ENCODE peak calls at places on chromosome 1, in four cellular contexts. One of them, this sample, is unnamed.

GRCh38 chr1:4046836-4047461 is 146.9 kb upstream of the C1orf174 start:
- DNase-seq in PC-3: no peak
- DNase-seq in heart right ventricle: no peak
- DNase-seq in fibroblast of lung: no peak
- DNase-seq in this sample: no peak

GRCh38 chr1:160978510-160978927 is 23.9 kb upstream of the ITLN2 start:
- DNase-seq in PC-3: peak; percentile 45
- DNase-seq in heart right ventricle: no peak
- DNase-seq in fibroblast of lung: no peak
- DNase-seq in this sample: no peak

GRCh38 chr1:5887436-5888290 is 104.6 kb downstream of the NPHP4 start:
- DNase-seq in fibroblast of lung: no peak
- DNase-seq in PC-3: no peak
- DNase-seq in heart right ventricle: no peak
- DNase-seq in this sample: no peak

GRCh38 chr1:152917794-152918193 is 9.4 kb downstream of the IVL start:
- DNase-seq in fibroblast of lung: no peak
- DNase-seq in heart right ventricle: no peak
- DNase-seq in PC-3: peak; percentile 12
- DNase-seq in this sample: peak; percentile 39

GRCh38 chr1:109877320-109877771 is 33.3 kb upstream of the CSF1 start:
- DNase-seq in heart right ventricle: peak; percentile 68
- DNase-seq in fibroblast of lung: peak; percentile 93
- DNase-seq in PC-3: no peak
- DNase-seq in this sample: peak; percentile 47

GRCh38 chr1:194175251-194175650 is 988.8 kb upstream of the B3GALT2 start:
- DNase-seq in PC-3: no peak
- DNase-seq in fibroblast of lung: no peak
- DNase-seq in heart right ventricle: no peak
- DNase-seq in this sample: no peak

GRCh38 chr1:183632964-183633363 is 2.6 kb downstream of the ARPC5 start:
- DNase-seq in PC-3: no peak
- DNase-seq in heart right ventricle: no peak
- DNase-seq in fibroblast of lung: no peak
- DNase-seq in this sample: no peak

GRCh38 chr1:50659107-50659628 is 235.9 kb upstream of the DMRTA2 start:
- DNase-seq in heart right ventricle: no peak
- DNase-seq in PC-3: no peak
- DNase-seq in fibroblast of lung: no peak
- DNase-seq in this sample: no peak

GRCh38 chr1:199898654-199899053 is 128.9 kb upstream of the NR5A2 start:
- DNase-seq in fibroblast of lung: peak; percentile 18
- DNase-seq in heart right ventricle: no peak
- DNase-seq in PC-3: peak; percentile 62
- DNase-seq in this sample: no peak

GRCh38 chr1:109482796-109483638 is 688 bp upstream of the ATXN7L2 start:
- DNase-seq in PC-3: no peak
- DNase-seq in heart right ventricle: peak; percentile 36
- DNase-seq in fibroblast of lung: no peak
- DNase-seq in this sample: peak; percentile 60

GRCh38 chr1:192580351-192580962 is 4.9 kb downstream of the RGS1 start:
- DNase-seq in PC-3: peak; percentile 71
- DNase-seq in fibroblast of lung: peak; percentile 85
- DNase-seq in heart right ventricle: no peak
- DNase-seq in this sample: peak; percentile 23

GRCh38 chr1:10597492-10597891 is 122.7 kb downstream of the PEX14 start:
- DNase-seq in fibroblast of lung: no peak
- DNase-seq in heart right ventricle: no peak
- DNase-seq in PC-3: no peak
- DNase-seq in this sample: no peak

GRCh38 chr1:151819951-151820623 is 11.5 kb downstream of the RORC start:
- DNase-seq in heart right ventricle: no peak
- DNase-seq in fibroblast of lung: no peak
- DNase-seq in PC-3: peak; percentile 48
- DNase-seq in this sample: no peak

GRCh38 chr1:187129132-187129531 is 300.4 kb downstream of the PLA2G4A start:
- DNase-seq in PC-3: no peak
- DNase-seq in heart right ventricle: no peak
- DNase-seq in fibroblast of lung: no peak
- DNase-seq in this sample: no peak

GRCh38 chr1:60132985-60133673 is 59.6 kb upstream of the C1orf87 start:
- DNase-seq in fibroblast of lung: peak; percentile 81
- DNase-seq in heart right ventricle: no peak
- DNase-seq in PC-3: peak; percentile 28
- DNase-seq in this sample: peak; percentile 58

GRCh38 chr1:113930499-113931161 is 1.5 kb downstream of the HIPK1 start:
- DNase-seq in PC-3: peak; percentile 54
- DNase-seq in heart right ventricle: no peak
- DNase-seq in fibroblast of lung: peak; percentile 57
- DNase-seq in this sample: peak; percentile 71

GRCh38 chr1:219312967-219313366 is 139.3 kb downstream of the LYPLAL1 start:
- DNase-seq in PC-3: peak; percentile 96
- DNase-seq in heart right ventricle: no peak
- DNase-seq in fibroblast of lung: peak; percentile 59
- DNase-seq in this sample: peak; percentile 70

GRCh38 chr1:35915693-35916092 is 15.2 kb upstream of the AGO3 start:
- DNase-seq in PC-3: no peak
- DNase-seq in heart right ventricle: no peak
- DNase-seq in fibroblast of lung: peak; percentile 34
- DNase-seq in this sample: peak; percentile 61

GRCh38 chr1:151292207-151293030 is 10.3 kb downstream of the ZNF687 start:
- DNase-seq in fibroblast of lung: no peak
- DNase-seq in heart right ventricle: no peak
- DNase-seq in PC-3: no peak
- DNase-seq in this sample: no peak

GRCh38 chr1:178254433-178254832 is 160.5 kb downstream of the RASAL2 start:
- DNase-seq in PC-3: no peak
- DNase-seq in fibroblast of lung: peak; percentile 47
- DNase-seq in heart right ventricle: no peak
- DNase-seq in this sample: no peak

GRCh38 chr1:166975361-166976129 is at the start of gene ILDR2:
- DNase-seq in PC-3: peak; percentile 10
- DNase-seq in heart right ventricle: peak; percentile 55
- DNase-seq in fibroblast of lung: peak; percentile 25
- DNase-seq in this sample: peak; percentile 34

GRCh38 chr1:228344631-228345072 is 62.0 kb downstream of the TRIM11 start:
- DNase-seq in PC-3: peak; percentile 22
- DNase-seq in fibroblast of lung: no peak
- DNase-seq in heart right ventricle: peak; percentile 7
- DNase-seq in this sample: no peak

GRCh38 chr1:51000160-51000559 is 30.1 kb downstream of the CDKN2C start:
- DNase-seq in fibroblast of lung: no peak
- DNase-seq in PC-3: no peak
- DNase-seq in heart right ventricle: no peak
- DNase-seq in this sample: no peak

GRCh38 chr1:78070758-78071157 is 25.0 kb downstream of the GIPC2 start:
- DNase-seq in heart right ventricle: no peak
- DNase-seq in PC-3: peak; percentile 96
- DNase-seq in fibroblast of lung: peak; percentile 84
- DNase-seq in this sample: peak; percentile 31

GRCh38 chr1:209862598-209863498 is 35.1 kb downstream of the UTP25 start:
- DNase-seq in heart right ventricle: no peak
- DNase-seq in fibroblast of lung: no peak
- DNase-seq in PC-3: no peak
- DNase-seq in this sample: no peak

GRCh38 chr1:12148160-12148957 is 18.4 kb upstream of the TNFRSF1B start:
- DNase-seq in PC-3: peak; percentile 17
- DNase-seq in heart right ventricle: peak; percentile 10
- DNase-seq in fibroblast of lung: peak; percentile 22
- DNase-seq in this sample: no peak

DNA sequence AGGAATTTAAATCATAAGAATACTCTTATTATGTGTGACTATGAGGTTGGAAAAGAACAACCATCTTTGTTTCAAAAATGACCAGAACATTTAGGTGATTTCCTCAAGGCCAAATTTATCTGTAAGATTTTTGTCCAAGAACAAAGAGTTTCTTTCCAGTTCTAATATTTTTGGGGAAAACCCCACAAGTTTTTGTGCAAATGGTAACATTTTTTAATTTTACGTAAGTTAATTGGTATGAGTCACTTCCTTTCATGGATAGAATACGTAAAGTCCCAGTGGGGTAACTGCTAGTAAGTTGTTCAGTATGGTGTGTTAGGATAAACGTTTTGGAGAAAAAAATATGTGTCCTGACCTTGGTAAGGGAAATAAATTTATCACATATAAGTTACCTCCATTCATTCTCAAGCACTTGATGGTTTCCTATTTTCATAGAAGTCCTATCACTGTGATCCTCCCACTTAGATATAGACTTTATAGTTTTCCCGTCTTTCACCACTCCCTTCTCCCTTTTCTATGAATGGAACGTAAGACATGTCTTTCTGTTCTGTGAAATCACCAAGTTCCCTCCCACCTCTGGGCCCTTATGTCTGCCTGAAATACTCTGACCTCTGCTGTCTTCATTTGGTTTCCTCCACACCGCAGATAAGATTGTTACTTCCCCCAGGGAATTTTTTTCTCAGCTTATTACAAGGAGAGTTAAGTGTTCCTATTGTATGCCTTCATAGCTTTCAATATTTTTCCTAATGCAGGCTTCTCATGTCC is 34.9 kb upstream of the TSNAX start:
- DNase-seq in PC-3: no peak
- DNase-seq in fibroblast of lung: peak; percentile 29
- DNase-seq in heart right ventricle: no peak
- DNase-seq in this sample: peak; percentile 44
- H3K27ac ChIP-seq in PC-3: no peak overlapping the region
- H3K27ac ChIP-seq in fibroblast of lung: no peak overlapping the region
- H3K27ac ChIP-seq in heart right ventricle: no peak overlapping the region
- H3K27ac ChIP-seq in this sample: no peak overlapping the region

GRCh38 chr1:180670681-180671080 is 38.9 kb downstream of the XPR1 start:
- DNase-seq in PC-3: no peak
- DNase-seq in heart right ventricle: no peak
- DNase-seq in fibroblast of lung: no peak
- DNase-seq in this sample: no peak
- H3K9me3 ChIP-seq in PC-3: no peaks in the 10 kb centered on the region
- H3K9me3 ChIP-seq in heart right ventricle: peaks cover 6% of the 10 kb centered on the region
- H3K9me3 ChIP-seq in fibroblast of lung: no peaks in the 10 kb centered on the region
- H3K9me3 ChIP-seq in this sample: no peaks in the 10 kb centered on the region

DNA sequence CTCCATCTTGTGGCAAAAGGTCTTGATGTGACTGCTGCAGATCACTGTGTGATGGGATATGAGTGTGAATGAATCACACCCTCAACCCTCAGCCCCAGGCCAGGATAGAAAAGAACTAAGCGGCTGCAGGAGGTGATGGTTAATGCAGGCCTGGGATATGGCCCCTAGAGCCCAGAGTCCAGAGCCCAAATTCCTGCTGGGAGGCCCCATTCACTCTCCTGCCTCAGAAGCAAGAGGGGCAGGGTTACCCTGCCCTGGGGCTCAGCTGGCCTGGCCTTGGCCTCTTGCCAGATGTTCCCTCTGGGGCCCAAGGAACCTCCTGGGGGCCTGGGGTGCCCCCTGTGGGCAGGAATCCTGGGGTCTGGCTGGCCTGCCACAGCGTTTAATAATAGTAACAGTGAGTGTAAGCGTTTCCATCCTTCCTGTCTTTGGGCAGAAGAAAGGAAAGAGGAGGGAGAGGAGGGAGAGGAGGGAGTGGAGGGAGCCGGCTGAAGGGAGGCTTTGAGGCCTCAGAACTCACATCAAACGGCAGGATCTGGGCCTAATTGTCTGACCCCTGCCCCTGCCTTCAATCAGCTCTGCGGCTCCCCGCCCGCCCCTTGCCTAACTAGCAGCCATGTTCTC is 26.2 kb downstream of the DMAP1 start:
- DNase-seq in fibroblast of lung: peak; percentile 24
- DNase-seq in PC-3: peak; percentile 37
- DNase-seq in heart right ventricle: peak; percentile 53
- DNase-seq in this sample: peak; percentile 46
- H3K27ac ChIP-seq in fibroblast of lung: peak overlapping the region; percentile 14
- H3K27ac ChIP-seq in PC-3: no peak overlapping the region
- H3K27ac ChIP-seq in heart right ventricle: peak overlapping the region; percentile 81
- H3K27ac ChIP-seq in this sample: peak overlapping the region; percentile 85

GRCh38 chr1:2918441-2918840 is 102.8 kb upstream of the ACTRT2 start:
- DNase-seq in fibroblast of lung: no peak
- DNase-seq in heart right ventricle: no peak
- DNase-seq in PC-3: no peak
- DNase-seq in this sample: no peak

GRCh38 chr1:2917284-2917683 is 104.0 kb upstream of the ACTRT2 start:
- DNase-seq in PC-3: no peak
- DNase-seq in heart right ventricle: no peak
- DNase-seq in fibroblast of lung: no peak
- DNase-seq in this sample: no peak

GRCh38 chr1:2914702-2915101 is 106.6 kb upstream of the ACTRT2 start:
- DNase-seq in PC-3: peak; percentile 14
- DNase-seq in fibroblast of lung: no peak
- DNase-seq in heart right ventricle: no peak
- DNase-seq in this sample: no peak

GRCh38 chr1:2916706-2917105 is 104.6 kb upstream of the ACTRT2 start:
- DNase-seq in fibroblast of lung: no peak
- DNase-seq in heart right ventricle: no peak
- DNase-seq in PC-3: no peak
- DNase-seq in this sample: no peak

GRCh38 chr1:2916153-2916552 is 105.1 kb upstream of the ACTRT2 start:
- DNase-seq in PC-3: no peak
- DNase-seq in fibroblast of lung: no peak
- DNase-seq in heart right ventricle: no peak
- DNase-seq in this sample: no peak
- H3K9me3 ChIP-seq in PC-3: no peaks in the 10 kb centered on the region
- H3K9me3 ChIP-seq in fibroblast of lung: peaks cover 7% of the 10 kb centered on the region
- H3K9me3 ChIP-seq in heart right ventricle: no peaks in the 10 kb centered on the region
- H3K9me3 ChIP-seq in this sample: no peaks in the 10 kb centered on the region

GRCh38 chr1:37595440-37596181 is at the start of gene GNL2:
- DNase-seq in PC-3: peak; percentile 97
- DNase-seq in fibroblast of lung: peak; percentile 94
- DNase-seq in heart right ventricle: peak; percentile 99
- DNase-seq in this sample: peak; percentile 99
- H3K27ac ChIP-seq in PC-3: peak within 1 kb of the TSS; percentile 71
- H3K27ac ChIP-seq in fibroblast of lung: peak within 1 kb of the TSS; percentile 99
- H3K27ac ChIP-seq in heart right ventricle: peak within 1 kb of the TSS; percentile 79
- H3K27ac ChIP-seq in this sample: peak within 1 kb of the TSS; percentile 83

GRCh38 chr1:82139751-82140468 is 339.2 kb downstream of the ADGRL2 start:
- DNase-seq in heart right ventricle: no peak
- DNase-seq in fibroblast of lung: peak; percentile 58
- DNase-seq in PC-3: no peak
- DNase-seq in this sample: peak; percentile 6
- H3K9me3 ChIP-seq in heart right ventricle: no peaks in the 10 kb centered on the region
- H3K9me3 ChIP-seq in fibroblast of lung: no peaks in the 10 kb centered on the region
- H3K9me3 ChIP-seq in PC-3: no peaks in the 10 kb centered on the region
- H3K9me3 ChIP-seq in this sample: no peaks in the 10 kb centered on the region